ENCODE peak calls at places on chromosome 2, in four cellular contexts. G, C, B and U are unnamed samples. For H3K27me3, the result is how much of the 10 kb centered on the place peaks cover.

GRCh38 chr2:166520604-166521003 is 26.6 kb upstream of the SCN7A start:
- DNase-seq in B (no peak), G (no peak), C (no peak), U (no peak)

GRCh38 chr2:133586978-133587377 is 18.7 kb upstream of the NCKAP5 start:
- DNase-seq in B (no peak), G (no peak), C (no peak), U (no peak)

GRCh38 chr2:54577035-54577434 is 120.9 kb downstream of the SPTBN1 start:
- DNase-seq in G (peak), C (peak), B (peak), U (no peak)

GRCh38 chr2:105641389-105641811 is 103.3 kb upstream of the NCK2 start:
- DNase-seq in C (no peak), B (no peak), G (peak), U (no peak)

GRCh38 chr2:61951876-61952275 is 46.4 kb downstream of the COMMD1 start:
- DNase-seq in B (no peak), G (no peak), C (no peak), U (no peak)

GRCh38 chr2:43226955-43227829 is 786 bp upstream of the ZFP36L2 start:
- DNase-seq in C (peak), G (peak), B (peak), U (peak)

GRCh38 chr2:32824415-32824814 is 122.3 kb upstream of the LTBP1 start:
- DNase-seq in C (no peak), B (no peak), G (no peak), U (no peak)

GRCh38 chr2:121993682-121994081 is 238.2 kb downstream of the TSN start:
- DNase-seq in B (no peak), C (no peak), G (no peak), U (no peak)

GRCh38 chr2:200575957-200576356 is 9.9 kb upstream of the AOX1 start:
- DNase-seq in B (no peak), G (no peak), C (peak), U (no peak)

GRCh38 chr2:220460257-220460985 is 833.0 kb downstream of the SLC4A3 start:
- DNase-seq in C (no peak), B (no peak), G (no peak), U (no peak)

GRCh38 chr2:108449410-108450200 is 599 bp downstream of the GCC2 start:
- DNase-seq in C (peak), B (peak), G (peak), U (no peak)

GRCh38 chr2:96408631-96409542 is 73.3 kb downstream of the NCAPH start:
- DNase-seq in C (no peak), B (no peak), G (peak), U (peak)

GRCh38 chr2:96407919-96408550 is 72.5 kb downstream of the NCAPH start:
- DNase-seq in B (no peak), C (no peak), G (no peak), U (no peak)

GRCh38 chr2:96404446-96405373 is 69.1 kb downstream of the NCAPH start:
- DNase-seq in C (no peak), B (no peak), G (peak), U (no peak)

GRCh38 chr2:96409543-96410184 is 74.1 kb downstream of the NCAPH start:
- DNase-seq in B (no peak), C (no peak), G (peak), U (no peak)

DNA sequence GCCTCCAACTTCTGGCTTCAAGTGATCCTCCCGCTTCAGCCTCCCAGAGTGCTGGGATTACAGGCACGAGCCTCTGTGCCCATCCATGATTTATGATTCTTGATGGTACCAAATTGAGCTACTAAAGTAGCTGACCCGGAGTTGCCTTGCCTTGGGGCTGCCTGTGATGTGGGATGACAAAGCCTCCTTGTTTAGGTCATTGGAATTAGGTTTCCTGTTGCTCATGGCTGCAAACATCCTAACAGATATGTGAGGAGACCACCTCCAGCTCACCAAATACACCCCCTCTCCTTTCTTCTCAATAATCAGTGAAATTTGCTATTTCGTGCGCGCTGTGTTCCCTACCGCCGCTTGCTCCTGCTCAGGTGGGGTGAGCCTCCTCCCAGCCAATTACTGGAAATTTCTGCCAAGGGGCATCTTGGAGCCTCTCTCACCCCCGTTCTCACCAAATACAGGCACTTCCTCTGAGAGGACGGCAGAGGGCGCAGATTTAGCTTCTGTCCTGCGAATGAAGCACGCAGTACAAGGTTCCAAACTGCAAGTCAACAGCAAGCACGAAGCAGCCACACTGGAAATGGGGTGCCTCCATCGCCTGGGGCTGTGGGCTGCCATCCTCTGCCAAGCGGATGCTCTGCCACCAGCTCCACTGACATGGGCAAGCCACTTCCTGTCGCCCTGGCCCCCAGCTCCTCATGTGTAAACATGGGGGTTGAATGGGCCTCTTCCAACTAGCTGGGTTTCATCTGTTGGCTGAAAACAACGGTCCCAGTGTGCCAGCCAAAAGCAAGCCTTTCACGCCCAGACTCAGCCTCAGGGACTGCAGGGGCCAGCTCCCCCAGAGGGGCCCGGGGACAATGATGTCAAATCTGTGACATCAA is 71.7 kb downstream of the NCAPH start:
- DNase-seq in C (peak), G (peak), B (peak), U (peak)
- H3K4me3 ChIP-seq in C (no peak), G (no peak), B (no peak), U (no peak)

GRCh38 chr2:164913640-164914346 is 41.5 kb downstream of the SLC38A11 start:
- DNase-seq in G (peak), B (peak), C (peak), U (peak)
- TF ChIP-seq CTCF in G (peak), B (peak), C (peak), U (peak)

GRCh38 chr2:96119981-96120720 is 3.8 kb upstream of the ADRA2B start:
- DNase-seq in C (no peak), B (no peak), G (no peak), U (no peak)
- H3K27me3 ChIP-seq in C (under half), B (under half), G (under half), U (under half)

DNA sequence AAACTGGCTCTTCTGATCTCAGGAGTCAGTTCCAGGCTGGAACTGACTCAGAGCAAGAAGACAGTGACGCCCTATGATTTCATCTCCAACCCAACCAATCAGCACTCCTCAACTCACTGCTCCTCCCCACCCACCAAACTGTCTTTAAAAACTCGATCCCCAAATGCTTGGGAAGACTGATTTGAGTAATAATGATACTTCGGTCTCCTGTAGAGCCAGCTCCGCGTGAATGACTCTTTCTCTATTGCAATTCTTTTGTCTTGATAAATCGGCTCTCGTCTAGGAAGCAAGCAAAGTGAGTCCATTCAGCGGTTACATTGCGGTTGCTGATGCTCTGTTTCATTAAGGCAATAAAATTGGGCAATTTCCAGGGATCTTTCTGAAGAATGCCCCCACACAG is 1025.3 kb upstream of the CNTNAP5 start:
- DNase-seq in G (no peak), C (no peak), B (no peak), U (no peak)
- H3K4me3 ChIP-seq in G (no peak), C (no peak), B (no peak), U (no peak)

GRCh38 chr2:233354500-233354924 is 218 bp downstream of the DGKD start:
- DNase-seq in B (no peak), G (no peak), C (no peak), U (no peak)
- TF ChIP-seq CTCF in B (no peak), G (no peak), C (no peak), U (no peak)

DNA sequence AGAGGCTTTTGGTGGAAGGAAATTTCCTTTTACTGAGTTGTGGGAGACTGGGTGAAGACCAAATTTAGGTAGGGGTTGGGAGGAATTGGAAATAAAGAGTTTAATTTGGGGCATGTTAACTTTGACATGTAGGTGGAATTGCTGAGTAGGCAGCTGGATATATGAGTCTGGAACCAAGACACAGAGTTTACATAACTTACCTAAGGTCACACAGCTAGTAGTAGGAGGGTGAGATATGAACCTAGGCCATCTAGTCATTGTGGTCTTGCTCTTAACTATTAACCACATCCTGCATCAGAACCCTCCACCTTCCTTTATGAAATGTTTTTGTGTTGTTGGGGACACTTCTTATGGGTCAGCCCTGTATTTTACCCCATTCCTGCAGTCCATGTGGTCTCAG is 113.1 kb downstream of the ICOS start:
- DNase-seq in G (no peak), B (no peak), C (no peak), U (no peak)
- H3K27me3 ChIP-seq in G (under half), B (under half), C (under half), U (under half)

GRCh38 chr2:230872968-230873669 is 8.4 kb downstream of the ITM2C start:
- DNase-seq in B (no peak), C (no peak), G (no peak), U (no peak)
- H3K4me3 ChIP-seq in B (no peak), C (no peak), G (no peak), U (no peak)